ENCODE peak calls at places on chromosomes 3 and 15, in five cellular contexts. X is K562, E is A549, F is SK-N-SH, R is IMR-90. Z is an unnamed sample.

GRCh38 chr3:156723182-156723619 is 48.8 kb downstream of the TIPARP start:
- DNase-seq in X (no peak), E (no peak), F (no peak), R (peak; percentile 53), Z (no peak)

GRCh38 chr3:114454592-114455251 is 160.9 kb downstream of the TIGIT start:
- DNase-seq in X (no peak), E (no peak), F (peak; percentile 23), R (no peak), Z (no peak)

GRCh38 chr15:47577476-47577875 is 139.8 kb upstream of the SEMA6D start:
- DNase-seq in X (no peak), E (no peak), F (peak; percentile 23), R (no peak), Z (no peak)

GRCh38 chr15:81174125-81174524 is 22.6 kb upstream of the IL16 start:
- DNase-seq in X (no peak), E (no peak), F (no peak), R (no peak), Z (no peak)

GRCh38 chr3:140717915-140718314 is 40.1 kb downstream of the TRIM42 start:
- DNase-seq in X (no peak), E (no peak), F (no peak), R (no peak), Z (no peak)

GRCh38 chr3:42262525-42262924 is 3.5 kb downstream of the CCK start:
- DNase-seq in X (no peak), E (peak; percentile 26), F (no peak), R (peak; percentile 80), Z (no peak)

GRCh38 chr15:75712668-75713337 is at the start of gene CSPG4:
- DNase-seq in X (peak; percentile 82), E (no peak), F (no peak), R (peak; percentile 73), Z (peak; percentile 72)

GRCh38 chr3:39294446-39295183 is 14.8 kb upstream of the CX3CR1 start:
- DNase-seq in X (no peak), E (no peak), F (no peak), R (no peak), Z (no peak)

GRCh38 chr15:80207887-80208286 is 44.1 kb downstream of the CTXND1 start:
- DNase-seq in X (no peak), E (peak; percentile 18), F (no peak), R (no peak), Z (no peak)

GRCh38 chr15:71595846-71596553 is 214.4 kb upstream of the NR2E3 start:
- DNase-seq in X (no peak), E (no peak), F (no peak), R (peak; percentile 21), Z (no peak)

GRCh38 chr3:129014148-129014547 is 13.0 kb downstream of the EFCC1 start:
- DNase-seq in X (no peak), E (no peak), F (no peak), R (peak; percentile 16), Z (no peak)

GRCh38 chr3:65439641-65440040 is 599.1 kb downstream of the MAGI1 start:
- DNase-seq in X (peak; percentile 27), E (peak; percentile 46), F (peak; percentile 60), R (peak; percentile 74), Z (peak; percentile 59)

GRCh38 chr3:184672972-184673875 is 38.6 kb downstream of the MAGEF1 start:
- DNase-seq in X (no peak), E (no peak), F (no peak), R (no peak), Z (no peak)

GRCh38 chr3:48405343-48405881 is 24.5 kb downstream of the PLXNB1 start:
- DNase-seq in X (no peak), E (no peak), F (no peak), R (no peak), Z (no peak)

GRCh38 chr3:100436951-100437350 is 35.6 kb downstream of the LNP1 start:
- DNase-seq in X (no peak), E (no peak), F (no peak), R (peak; percentile 32), Z (no peak)

GRCh38 chr3:20051123-20051806 is 11.0 kb downstream of the KAT2B start:
- DNase-seq in X (no peak), E (no peak), F (no peak), R (no peak), Z (no peak)

GRCh38 chr15:26050979-26051378 is 187.9 kb upstream of the ATP10A start:
- DNase-seq in X (no peak), E (no peak), F (peak; percentile 42), R (no peak), Z (no peak)

GRCh38 chr3:41819200-41819599 is 142.7 kb downstream of the ULK4 start:
- DNase-seq in X (no peak), E (no peak), F (no peak), R (no peak), Z (no peak)

GRCh38 chr15:89828324-89829145 is 13.9 kb upstream of the ANPEP start:
- DNase-seq in X (no peak), E (peak; percentile 32), F (no peak), R (peak; percentile 71), Z (no peak)

GRCh38 chr15:50791537-50791885 is 26.0 kb upstream of the SPPL2A start:
- DNase-seq in X (no peak), E (no peak), F (no peak), R (no peak), Z (no peak)

GRCh38 chr3:42053476-42053875 is 37.7 kb upstream of the TRAK1 start:
- DNase-seq in X (no peak), E (no peak), F (no peak), R (no peak), Z (no peak)

GRCh38 chr15:52227456-52227855 is 36.3 kb upstream of the GNB5 start:
- DNase-seq in X (peak; percentile 63), E (peak; percentile 87), F (peak; percentile 72), R (peak; percentile 88), Z (peak; percentile 67)

GRCh38 chr15:79881254-79881653 is 15.6 kb downstream of the MTHFS start:
- DNase-seq in X (no peak), E (no peak), F (no peak), R (no peak), Z (no peak)

GRCh38 chr15:70857547-70858265 is 3.7 kb upstream of the LARP6 start:
- DNase-seq in X (no peak), E (no peak), F (no peak), R (peak; percentile 58), Z (no peak)

GRCh38 chr3:354433-354832 is 157.9 kb downstream of the CHL1 start:
- DNase-seq in X (peak; percentile 43), E (peak; percentile 51), F (peak; percentile 35), R (peak; percentile 64), Z (peak; percentile 63)

GRCh38 chr3:171095063-171095462 is 68.5 kb upstream of the SLC2A2 start:
- DNase-seq in X (no peak), E (no peak), F (no peak), R (no peak), Z (no peak)
- TF ChIP-seq RFX5 in X (no peak), E (no peak), F (no peak), R (no peak), Z (no peak)

GRCh38 chr3:133963657-133964396 is 65.9 kb downstream of the SLCO2A1 start:
- DNase-seq in X (no peak), E (no peak), F (no peak), R (no peak), Z (no peak)

GRCh38 chr3:133965033-133965570 is 64.6 kb downstream of the SLCO2A1 start:
- DNase-seq in X (no peak), E (no peak), F (no peak), R (peak; percentile 31), Z (no peak)

GRCh38 chr3:133964547-133964946 is 65.2 kb downstream of the SLCO2A1 start:
- DNase-seq in X (no peak), E (peak; percentile 5), F (no peak), R (no peak), Z (no peak)

GRCh38 chr3:133965906-133966305 is 63.8 kb downstream of the SLCO2A1 start:
- DNase-seq in X (no peak), E (no peak), F (no peak), R (no peak), Z (no peak)

GRCh38 chr3:133962879-133963278 is 66.8 kb downstream of the SLCO2A1 start:
- DNase-seq in X (no peak), E (no peak), F (no peak), R (peak; percentile 79), Z (no peak)
- TF ChIP-seq RFX5 in X (no peak), E (no peak), F (no peak), R (no peak), Z (no peak)

DNA sequence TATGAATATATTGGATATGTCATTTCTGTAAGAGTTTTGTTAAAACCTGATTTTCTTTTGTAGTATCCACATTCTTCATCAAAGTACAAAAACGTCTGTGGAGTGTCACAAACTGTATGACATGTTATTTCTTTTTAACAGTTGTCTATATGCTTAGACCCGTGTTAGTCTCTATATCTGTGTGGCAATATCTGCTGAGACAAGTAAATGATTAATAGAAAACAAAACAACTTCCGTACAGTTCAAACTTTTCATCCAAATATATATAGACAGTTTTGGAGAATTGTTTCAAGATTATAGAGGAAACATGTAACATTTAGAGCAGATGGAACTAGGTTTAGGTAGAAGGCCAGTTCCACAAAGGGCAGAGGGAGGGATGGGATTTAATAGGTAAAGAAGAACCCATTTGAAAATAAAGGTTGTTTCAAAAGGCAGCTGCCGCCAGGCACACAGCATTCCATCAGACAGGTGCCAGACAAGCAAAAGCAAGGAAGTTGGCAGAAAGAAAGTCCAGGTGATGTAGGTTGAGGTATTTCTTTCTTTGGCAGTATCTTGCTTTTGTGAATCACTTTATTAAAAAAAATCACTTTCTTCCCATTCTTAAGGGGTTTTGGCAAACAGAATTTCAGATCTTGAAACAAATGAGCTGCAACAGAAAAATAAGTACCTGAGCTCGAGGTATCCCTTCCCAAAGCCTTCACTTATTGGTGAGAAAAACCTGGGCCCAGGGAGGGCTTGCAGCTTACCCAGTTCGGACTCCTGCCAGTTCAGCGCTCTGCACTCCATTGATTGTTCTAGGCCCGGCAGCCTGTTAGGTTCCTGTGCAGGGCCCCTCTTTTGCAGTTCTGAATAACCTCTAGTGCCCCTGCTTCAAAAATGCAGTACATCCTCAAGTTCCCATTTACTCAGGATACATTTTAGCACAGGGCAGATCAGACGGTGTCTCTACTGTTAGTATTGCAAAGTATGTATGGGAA is 49.1 kb downstream of the LRRN1 start:
- DNase-seq in X (no peak), E (no peak), F (no peak), R (no peak), Z (no peak)
- TF ChIP-seq RFX5 in X (no peak), E (no peak), F (no peak), R (no peak), Z (no peak)

GRCh38 chr15:100055821-100056220 is 286.0 kb downstream of the ADAMTS17 start:
- DNase-seq in X (no peak), E (no peak), F (no peak), R (no peak), Z (no peak)

GRCh38 chr15:100056411-100057072 is 285.2 kb downstream of the ADAMTS17 start:
- DNase-seq in X (no peak), E (no peak), F (no peak), R (no peak), Z (no peak)

GRCh38 chr15:100058458-100058857 is 283.3 kb downstream of the ADAMTS17 start:
- DNase-seq in X (no peak), E (no peak), F (no peak), R (no peak), Z (no peak)

GRCh38 chr15:100059094-100059493 is 282.7 kb downstream of the ADAMTS17 start:
- DNase-seq in X (no peak), E (no peak), F (no peak), R (no peak), Z (no peak)

DNA sequence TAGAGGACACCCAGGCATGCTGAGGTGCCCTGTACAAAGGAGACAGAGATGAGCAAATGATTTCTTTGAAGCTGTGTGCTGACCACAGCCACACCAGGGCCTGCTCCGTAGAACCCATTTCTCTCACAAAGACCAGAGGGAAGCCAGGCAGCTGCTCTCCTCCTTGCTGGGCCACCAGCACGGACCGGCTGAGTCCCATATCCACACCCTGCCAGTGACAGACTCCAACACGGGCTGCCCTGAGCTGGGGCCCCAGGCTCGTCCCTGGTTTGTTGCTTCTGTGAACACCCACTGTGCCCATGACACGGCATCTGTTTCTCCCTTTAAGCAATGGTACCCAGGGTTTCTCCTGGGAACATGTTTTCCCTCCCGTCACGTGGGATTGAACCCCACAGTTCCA is 284.5 kb downstream of the ADAMTS17 start:
- DNase-seq in X (no peak), E (no peak), F (no peak), R (no peak), Z (no peak)
- TF ChIP-seq RFX5 in X (no peak), E (no peak), F (no peak), R (no peak), Z (no peak)